ENCODE peak calls at places on chromosome 16, in five cellular contexts. C, N, K, I and Y are unnamed samples.

GRCh38 chr16:6947291-6947690 is 385.4 kb upstream of the RBFOX1 start:
- DNase-seq in C (no peak), N (no peak), K (no peak), I (no peak), Y (no peak)

GRCh38 chr16:15498427-15499175 is 64.2 kb downstream of the BMERB1 start:
- DNase-seq in C (no peak), N (no peak), K (no peak), I (no peak), Y (no peak)

GRCh38 chr16:49055824-49056545 is 225.7 kb downstream of the CBLN1 start:
- DNase-seq in C (no peak), N (no peak), K (no peak), I (no peak), Y (no peak)

GRCh38 chr16:89615596-89616090 is 2.2 kb downstream of the DPEP1 start:
- DNase-seq in C (no peak), N (no peak), K (no peak), I (no peak), Y (no peak)

GRCh38 chr16:66634527-66635196 is 30.2 kb downstream of the CMTM3 start:
- DNase-seq in C (no peak), N (no peak), K (no peak), I (no peak), Y (no peak)

GRCh38 chr16:69513180-69513966 is 52.4 kb upstream of the NFAT5 start:
- DNase-seq in C (no peak), N (no peak), K (no peak), I (no peak), Y (peak)

GRCh38 chr16:87712184-87712822 is 53.5 kb downstream of the KLHDC4 start:
- DNase-seq in C (peak), N (no peak), K (no peak), I (no peak), Y (no peak)

GRCh38 chr16:88737298-88738166 is 31.2 kb downstream of the CTU2 start:
- DNase-seq in C (peak), N (no peak), K (peak), I (peak), Y (peak)

GRCh38 chr16:19948186-19949104 is 63.8 kb upstream of the GPRC5B start:
- DNase-seq in C (no peak), N (no peak), K (no peak), I (no peak), Y (no peak)

GRCh38 chr16:84368327-84368996 is at the start of gene ATP2C2:
- DNase-seq in C (peak), N (no peak), K (peak), I (no peak), Y (peak)

GRCh38 chr16:75787421-75787820 is 61.1 kb upstream of the CPHXL start:
- DNase-seq in C (no peak), N (no peak), K (no peak), I (no peak), Y (no peak)

GRCh38 chr16:59259074-59259963 is 525.2 kb upstream of the GOT2 start:
- DNase-seq in C (no peak), N (no peak), K (no peak), I (no peak), Y (no peak)

GRCh38 chr16:17205279-17206139 is 265.3 kb downstream of the XYLT1 start:
- DNase-seq in C (no peak), N (no peak), K (no peak), I (no peak), Y (no peak)

GRCh38 chr16:89363621-89364393 is 126.6 kb downstream of the ANKRD11 start:
- DNase-seq in C (no peak), N (no peak), K (no peak), I (no peak), Y (peak)

DNA sequence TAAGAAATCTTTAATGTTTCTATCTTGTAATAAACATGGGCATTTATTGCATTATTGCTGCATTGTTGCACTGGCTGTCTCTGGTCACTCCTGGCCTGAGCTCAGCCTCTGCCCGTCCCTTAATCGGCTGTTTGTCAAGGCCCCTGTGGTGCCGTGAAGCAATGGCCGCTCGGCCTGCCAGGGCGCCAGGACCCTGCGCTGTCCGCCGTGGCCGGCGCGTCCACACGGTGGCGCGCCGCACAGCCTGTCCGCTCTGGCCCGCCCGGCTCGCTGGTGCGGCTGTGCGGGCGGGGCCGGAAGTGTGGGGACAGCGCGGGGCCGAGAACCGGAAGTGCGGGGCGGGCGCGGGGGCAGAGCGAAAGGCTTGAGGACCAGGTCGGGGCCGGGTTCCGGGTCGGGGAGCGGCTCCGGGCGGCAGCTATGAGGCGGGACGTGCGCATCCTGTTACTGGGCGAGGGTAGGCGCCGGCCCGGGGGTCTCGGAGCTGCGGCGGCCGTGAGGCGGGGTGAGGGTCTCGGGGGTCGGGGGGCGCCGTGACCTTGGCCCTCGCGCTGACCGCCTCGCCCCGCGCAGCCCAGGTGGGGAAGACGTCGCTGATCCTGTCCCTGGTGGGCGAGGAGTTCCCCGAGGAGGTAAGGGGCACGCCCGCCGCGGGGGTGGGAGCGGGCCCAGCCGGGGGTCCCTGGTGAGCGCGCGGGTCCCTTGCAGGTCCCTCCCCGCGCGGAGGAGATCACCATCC is at the start of gene RHOT2:
- DNase-seq in C (peak), N (peak), K (peak), I (peak), Y (peak)
- TF ChIP-seq POLR2AphosphoS5 in C (peak), N (no peak), K (peak), I (peak), Y (peak)

GRCh38 chr16:4183258-4184037 is 58.4 kb downstream of the SRL start:
- DNase-seq in C (peak), N (peak), K (peak), I (peak), Y (peak)
- TF ChIP-seq POLR2AphosphoS5 in C (peak), N (no peak), K (peak), I (peak), Y (peak)

GRCh38 chr16:85750021-85750826 is 672 bp downstream of the C16orf74 start:
- DNase-seq in C (peak), N (no peak), K (peak), I (no peak), Y (no peak)

GRCh38 chr16:85749686-85750020 is 1.2 kb downstream of the C16orf74 start:
- DNase-seq in C (no peak), N (no peak), K (no peak), I (no peak), Y (no peak)

GRCh38 chr16:85751665-85752501 is 987 bp upstream of the C16orf74 start:
- DNase-seq in C (no peak), N (no peak), K (no peak), I (no peak), Y (no peak)

GRCh38 chr16:85750827-85751641 is at the start of gene C16orf74:
- DNase-seq in C (peak), N (no peak), K (peak), I (no peak), Y (no peak)

GRCh38 chr16:85746431-85747227 is 4.3 kb downstream of the C16orf74 start:
- DNase-seq in C (no peak), N (peak), K (no peak), I (no peak), Y (no peak)
- TF ChIP-seq POLR2AphosphoS5 in C (no peak), N (no peak), K (no peak), I (no peak), Y (no peak)

GRCh38 chr16:10738231-10739077 is 5.2 kb upstream of the NUBP1 start:
- DNase-seq in C (no peak), N (no peak), K (peak), I (peak), Y (no peak)
- TF ChIP-seq POLR2AphosphoS5 in C (peak), N (no peak), K (peak), I (peak), Y (peak)

GRCh38 chr16:21036471-21036870 is 114.2 kb downstream of the DNAH3 start:
- DNase-seq in C (no peak), N (no peak), K (no peak), I (no peak), Y (no peak)

GRCh38 chr16:21033264-21033663 is 117.4 kb downstream of the DNAH3 start:
- DNase-seq in C (no peak), N (no peak), K (no peak), I (no peak), Y (no peak)

GRCh38 chr16:21037736-21038135 is 112.9 kb downstream of the DNAH3 start:
- DNase-seq in C (no peak), N (no peak), K (no peak), I (no peak), Y (no peak)

GRCh38 chr16:21037168-21037567 is 113.5 kb downstream of the DNAH3 start:
- DNase-seq in C (no peak), N (no peak), K (no peak), I (no peak), Y (no peak)

GRCh38 chr16:21033707-21034106 is 116.9 kb downstream of the DNAH3 start:
- DNase-seq in C (no peak), N (no peak), K (no peak), I (no peak), Y (no peak)
- TF ChIP-seq POLR2AphosphoS5 in C (no peak), N (no peak), K (no peak), I (no peak), Y (no peak)

GRCh38 chr16:31712064-31712540 is 161.5 kb upstream of the ZNF267 start:
- DNase-seq in C (no peak), N (no peak), K (no peak), I (no peak), Y (no peak)

GRCh38 chr16:31711344-31711845 is 162.2 kb upstream of the ZNF267 start:
- DNase-seq in C (no peak), N (no peak), K (no peak), I (no peak), Y (no peak)

GRCh38 chr16:31713945-31714898 is 159.4 kb upstream of the ZNF267 start:
- DNase-seq in C (no peak), N (no peak), K (no peak), I (no peak), Y (no peak)

GRCh38 chr16:31714899-31715504 is 158.6 kb upstream of the ZNF267 start:
- DNase-seq in C (no peak), N (no peak), K (no peak), I (no peak), Y (no peak)

DNA sequence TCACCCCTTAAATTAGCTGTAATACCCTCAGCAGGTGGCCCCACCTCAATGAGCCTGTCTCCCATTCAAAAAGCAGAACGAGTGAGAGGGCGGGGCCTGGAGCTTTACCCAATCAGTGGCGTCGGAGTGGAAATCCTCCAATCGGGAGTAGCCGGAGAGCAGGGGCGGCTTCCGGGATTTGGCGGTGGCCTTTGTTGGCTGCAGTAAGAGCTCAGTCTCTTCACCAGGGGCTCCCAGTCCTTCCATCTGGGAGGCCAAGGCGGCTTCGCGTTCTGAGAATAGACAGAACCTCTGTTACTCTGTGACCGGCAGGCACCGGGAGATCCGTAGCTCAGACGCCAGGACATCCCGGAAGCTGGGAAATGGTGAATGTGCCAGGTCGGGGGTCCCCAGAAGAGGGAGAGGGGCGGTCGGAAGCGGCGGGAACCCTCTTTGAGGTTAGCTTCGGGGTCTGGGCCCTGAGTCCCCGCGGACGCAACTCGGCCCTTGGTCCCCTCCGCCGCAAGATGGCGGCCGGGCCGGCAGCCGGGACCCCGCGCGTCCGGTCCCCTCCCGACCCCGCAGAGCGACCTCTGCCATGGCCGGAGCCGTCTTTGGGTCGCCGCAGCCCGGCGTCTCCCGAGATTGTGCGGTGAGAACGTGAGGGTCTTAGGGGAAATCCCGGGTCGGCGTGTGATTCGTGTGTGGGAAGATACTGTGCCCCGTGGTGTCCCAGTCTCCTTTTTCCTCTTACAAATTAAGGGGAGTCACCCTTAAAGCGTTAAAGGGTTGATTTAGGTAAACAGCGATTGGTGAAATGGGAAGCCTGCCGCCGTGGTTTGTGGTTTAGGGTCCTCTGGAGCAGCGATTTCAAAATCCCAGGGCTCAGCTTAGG is 160.3 kb upstream of the ZNF267 start:
- DNase-seq in C (peak), N (peak), K (peak), I (peak), Y (peak)
- TF ChIP-seq POLR2AphosphoS5 in C (peak), N (peak), K (peak), I (peak), Y (peak)

GRCh38 chr16:25403852-25404251 is 146.2 kb upstream of the ZKSCAN2 start:
- DNase-seq in C (no peak), N (no peak), K (no peak), I (no peak), Y (no peak)
- TF ChIP-seq POLR2AphosphoS5 in C (no peak), N (no peak), K (no peak), I (no peak), Y (no peak)

GRCh38 chr16:52453661-52454060 is 93.3 kb downstream of the TOX3 start:
- DNase-seq in C (no peak), N (no peak), K (no peak), I (no peak), Y (no peak)
- TF ChIP-seq POLR2AphosphoS5 in C (no peak), N (no peak), K (no peak), I (no peak), Y (no peak)